ENCODE peak calls at places on chromosomes 13 and 19, in five cellular contexts. F is DMS153, V is NCI-H1417, U is cardiac fibroblast, M is T-helper 1 cell. W is an unnamed sample.

GRCh38 chr13:113433391-113433916 is 19.8 kb downstream of the ADPRHL1 start:
- DNase-seq in F (no peak), M (no peak), U (no peak), V (no peak), W (no peak)

GRCh38 chr19:34232566-34233481 is 21.5 kb upstream of the GARRE1 start:
- DNase-seq in F (no peak), V (no peak), M (no peak), U (peak), W (no peak)

GRCh38 chr19:35049456-35049855 is 7.9 kb downstream of the HPN start:
- DNase-seq in M (no peak), U (no peak), F (no peak), V (no peak), W (no peak)

GRCh38 chr13:53032849-53033248 is 4.2 kb downstream of the OLFM4 start:
- DNase-seq in M (no peak), V (no peak), U (no peak), F (no peak), W (no peak)

GRCh38 chr19:48218964-48219363 is 36.7 kb downstream of the CARD8 start:
- DNase-seq in U (peak), M (no peak), F (no peak), V (no peak), W (no peak)

GRCh38 chr19:7925171-7925837 is 631 bp downstream of the CTXN1 start:
- DNase-seq in V (peak), M (peak), U (peak), F (peak), W (peak)

GRCh38 chr13:114115796-114116195 is 16.6 kb downstream of the RASA3 start:
- DNase-seq in F (no peak), V (no peak), U (no peak), M (peak), W (no peak)

GRCh38 chr13:23599083-23599925 is 29.1 kb downstream of the TNFRSF19 start:
- DNase-seq in F (no peak), V (no peak), U (no peak), M (no peak), W (no peak)

GRCh38 chr19:46426035-46426505 is 2.7 kb downstream of the PNMA8C start:
- DNase-seq in U (no peak), M (no peak), V (peak), F (no peak), W (no peak)

GRCh38 chr19:39136225-39136940 is 10.8 kb downstream of the PAK4 start:
- DNase-seq in U (no peak), F (no peak), M (no peak), V (no peak), W (no peak)

GRCh38 chr19:964761-965694 is 19.1 kb upstream of the WDR18 start:
- DNase-seq in M (no peak), V (no peak), U (no peak), F (no peak), W (no peak)

GRCh38 chr13:30143671-30144400 is 163.5 kb downstream of the KATNAL1 start:
- DNase-seq in U (peak), V (no peak), M (no peak), F (no peak), W (no peak)

GRCh38 chr13:67230774-67231480 is 791 bp upstream of the PCDH9 start:
- DNase-seq in V (peak), F (peak), U (peak), M (no peak), W (peak)

GRCh38 chr13:96781141-96781540 is 213.1 kb downstream of the OXGR1 start:
- DNase-seq in F (no peak), U (no peak), M (no peak), V (no peak), W (no peak)

GRCh38 chr19:10228393-10228792 is 2.7 kb downstream of the S1PR2 start:
- DNase-seq in U (no peak), F (no peak), M (no peak), V (no peak), W (no peak)

GRCh38 chr13:32267836-32268439 is 47.2 kb downstream of the ZAR1L start:
- DNase-seq in V (no peak), F (no peak), U (peak), M (peak), W (no peak)

GRCh38 chr13:98389319-98389718 is 187.6 kb downstream of the STK24 start:
- DNase-seq in U (peak), V (no peak), F (no peak), M (no peak), W (no peak)

GRCh38 chr19:41324921-41325639 is 15.1 kb downstream of the CCDC97 start:
- DNase-seq in V (no peak), U (peak), M (no peak), F (no peak), W (no peak)

GRCh38 chr19:44588753-44589112 is 24.6 kb upstream of the IGSF23 start:
- DNase-seq in U (no peak), F (no peak), V (no peak), M (no peak), W (no peak)

GRCh38 chr19:8567522-8568172 is 9.6 kb downstream of the MYO1F start:
- DNase-seq in F (no peak), M (no peak), V (no peak), U (no peak), W (no peak)

GRCh38 chr13:51999525-51999924 is 11.7 kb downstream of the ATP7B start:
- DNase-seq in V (no peak), M (no peak), U (peak), F (no peak), W (no peak)

GRCh38 chr19:3324405-3324856 is 42.0 kb upstream of the NFIC start:
- DNase-seq in F (no peak), U (peak), M (peak), V (no peak), W (no peak)

GRCh38 chr13:48446454-48446853 is 33.5 kb upstream of the LPAR6 start:
- DNase-seq in F (no peak), U (peak), M (no peak), V (no peak), W (no peak)

GRCh38 chr13:113927661-113928581 is 46.0 kb downstream of the C13orf46 start:
- DNase-seq in M (no peak), U (peak), F (no peak), V (no peak), W (no peak)

GRCh38 chr13:31722684-31723083 is 16.6 kb upstream of the RXFP2 start:
- DNase-seq in M (no peak), V (no peak), F (peak), U (peak), W (no peak)

GRCh38 chr19:46963093-46963734 is 56.4 kb upstream of the NPAS1 start:
- DNase-seq in U (peak), M (no peak), V (no peak), F (no peak), W (no peak)

GRCh38 chr13:110528371-110528770 is 33.2 kb downstream of the RAB20 start:
- DNase-seq in U (peak), F (no peak), M (no peak), V (no peak), W (no peak)

GRCh38 chr19:7534531-7534980 is 961 bp upstream of the PNPLA6 start:
- DNase-seq in V (no peak), U (peak), F (no peak), M (no peak), W (peak)

GRCh38 chr13:104816716-104817115 is 1718.7 kb downstream of the EFNB2 start:
- DNase-seq in M (no peak), F (no peak), V (no peak), U (no peak), W (no peak)

GRCh38 chr13:93505104-93505952 is 278.7 kb downstream of the GPC6 start:
- DNase-seq in M (no peak), F (no peak), U (peak), V (peak), W (no peak)